ENCODE peak calls at places on chromosomes 1 and 21, in ten cellular contexts. G is CD8-positive, alpha-beta T cell; X is naive thymus-derived CD4-positive, alpha-beta T cell; W is tibial artery; K is transverse colon; H is right lobe of liver; M is GM23248; D is heart left ventricle; S is heart right ventricle; Z is lower lobe of right lung. P is an unnamed sample.

GRCh38 chr1:12518956-12519707 is 98.9 kb downstream of the DHRS3 start:
- DNase-seq in D (peak; percentile 56), M (peak; percentile 84), S (peak; percentile 54), W (peak; percentile 90), K (peak; percentile 62), X (peak; percentile 54), H (no peak), G (no peak), Z (peak; percentile 59), P (no peak)

GRCh38 chr1:106926748-106927582 is 129.5 kb upstream of the PRMT6 start:
- DNase-seq in W (no peak), G (no peak), S (no peak), M (peak; percentile 54), X (no peak), D (no peak), K (no peak), Z (no peak), H (no peak), P (no peak)

GRCh38 chr1:90782046-90782445 is 64.9 kb upstream of the BARHL2 start:
- DNase-seq in D (no peak), Z (no peak), M (no peak), G (no peak), H (no peak), K (no peak), X (no peak), W (no peak), S (no peak), P (no peak)

GRCh38 chr1:202247837-202248795 is 54.5 kb downstream of the LGR6 start:
- DNase-seq in S (no peak), W (no peak), G (no peak), M (no peak), X (no peak), H (no peak), D (no peak), K (no peak), Z (peak; percentile 15), P (no peak)

GRCh38 chr1:25122747-25123146 is 109.6 kb downstream of the SYF2 start:
- DNase-seq in G (no peak), S (peak; percentile 20), M (no peak), X (no peak), K (no peak), D (no peak), H (no peak), Z (no peak), W (no peak), P (no peak)

GRCh38 chr1:11272544-11272841 is 505 bp upstream of the UBIAD1 start:
- DNase-seq in W (no peak), S (no peak), K (no peak), Z (no peak), M (no peak), D (no peak), G (no peak), X (no peak), H (no peak), P (no peak)

GRCh38 chr1:88394958-88395357 is 289.1 kb upstream of the PKN2 start:
- DNase-seq in D (no peak), H (no peak), K (no peak), X (no peak), Z (no peak), S (no peak), W (no peak), M (no peak), G (no peak), P (no peak)

GRCh38 chr21:20730421-20730820 is 267.8 kb upstream of the NCAM2 start:
- DNase-seq in M (no peak), X (no peak), G (no peak), S (no peak), Z (no peak), D (no peak), H (no peak), K (no peak), W (no peak), P (no peak)

GRCh38 chr1:205542367-205542766 is 37.9 kb downstream of the CDK18 start:
- DNase-seq in M (no peak), Z (no peak), X (no peak), S (peak; percentile 47), D (no peak), G (no peak), H (no peak), W (no peak), K (peak; percentile 7), P (no peak)

GRCh38 chr1:10880063-10880462 is 83.6 kb upstream of the CASZ1 start:
- DNase-seq in G (no peak), D (no peak), S (no peak), W (no peak), M (no peak), Z (no peak), K (no peak), H (no peak), X (no peak), P (no peak)

GRCh38 chr21:15552914-15553491 is 176.8 kb upstream of the USP25 start:
- DNase-seq in W (no peak), M (peak; percentile 62), Z (no peak), X (no peak), S (no peak), H (no peak), G (no peak), D (no peak), K (no peak), P (no peak)

GRCh38 chr21:45379901-45380330 is 25.0 kb upstream of the COL18A1 start:
- DNase-seq in K (no peak), Z (no peak), D (no peak), W (peak; percentile 19), X (no peak), M (no peak), H (no peak), S (no peak), G (no peak), P (no peak)

GRCh38 chr1:151968058-151968457 is 25.6 kb downstream of the S100A10 start:
- DNase-seq in K (peak; percentile 55), W (no peak), Z (no peak), X (peak; percentile 39), S (peak; percentile 36), D (no peak), M (peak; percentile 72), H (no peak), G (peak; percentile 75), P (peak; percentile 53)

GRCh38 chr1:18783705-18784522 is 75.5 kb downstream of the TAS1R2 start:
- DNase-seq in W (no peak), S (no peak), H (no peak), Z (no peak), M (peak; percentile 14), D (no peak), X (no peak), G (no peak), K (no peak), P (no peak)

GRCh38 chr1:60342569-60342968 is 269.0 kb upstream of the C1orf87 start:
- DNase-seq in W (no peak), K (no peak), G (no peak), M (no peak), H (no peak), S (no peak), Z (no peak), X (no peak), D (no peak), P (no peak)

GRCh38 chr1:145891587-145892485 is 6.2 kb upstream of the ANKRD35 start:
- DNase-seq in M (peak; percentile 96), K (peak; percentile 94), Z (peak; percentile 95), W (peak; percentile 97), G (peak; percentile 65), D (peak; percentile 91), S (peak; percentile 95), X (peak; percentile 61), H (peak; percentile 87), P (peak; percentile 98)

GRCh38 chr1:145887631-145888030 is 2.0 kb upstream of the ANKRD35 start:
- DNase-seq in K (no peak), S (no peak), M (no peak), Z (no peak), X (no peak), W (no peak), G (no peak), D (no peak), H (no peak), P (no peak)

GRCh38 chr1:145891143-145891542 is 5.5 kb upstream of the ANKRD35 start:
- DNase-seq in S (no peak), D (no peak), X (no peak), G (no peak), Z (no peak), K (no peak), H (no peak), M (no peak), W (no peak), P (no peak)

GRCh38 chr1:145892486-145893087 is 6.9 kb upstream of the ANKRD35 start:
- DNase-seq in D (no peak), X (no peak), W (no peak), H (no peak), Z (no peak), K (no peak), M (peak; percentile 28), S (peak; percentile 30), G (no peak), P (peak; percentile 55)

DNA sequence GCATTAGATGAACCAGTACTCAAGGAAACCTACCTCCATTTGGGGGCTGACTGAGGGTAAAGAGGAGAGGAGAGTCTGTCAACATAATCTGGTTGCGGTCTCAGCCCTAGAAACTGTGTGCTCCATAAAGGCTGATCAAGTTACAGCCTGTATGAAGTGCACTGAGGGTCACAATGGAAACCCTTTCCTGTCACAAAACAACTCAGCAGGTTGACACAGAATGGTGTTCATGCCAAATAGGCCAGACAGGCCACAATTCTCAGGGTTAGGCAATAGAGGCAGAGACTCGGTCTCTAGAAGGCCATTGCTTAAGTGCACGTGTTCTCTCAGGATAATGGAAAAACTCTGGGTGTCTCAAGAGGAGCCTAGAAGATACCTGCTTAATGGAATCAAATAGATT is 4.1 kb upstream of the ANKRD35 start:
- DNase-seq in D (no peak), W (no peak), X (no peak), S (no peak), G (no peak), H (no peak), M (no peak), K (no peak), Z (no peak), P (peak; percentile 70)
- H3K4me1 ChIP-seq in D (peaks cover 36% of the 10 kb centered on the region), W (peaks cover 47% of the 10 kb centered on the region), X (peaks cover 5% of the 10 kb centered on the region), S (peaks cover 58% of the 10 kb centered on the region), G (peaks cover 8% of the 10 kb centered on the region), H (no peaks in the 10 kb centered on the region), M (peaks cover 26% of the 10 kb centered on the region), K (peaks cover 30% of the 10 kb centered on the region), Z (peaks cover 42% of the 10 kb centered on the region), P (peaks cover 22% of the 10 kb centered on the region)

GRCh38 chr1:227764019-227764391 is 28.8 kb downstream of the SNAP47 start:
- DNase-seq in D (no peak), S (no peak), G (no peak), H (no peak), X (no peak), M (peak; percentile 46), Z (peak; percentile 58), W (no peak), K (no peak), P (no peak)
- H3K4me1 ChIP-seq in D (peaks cover 26% of the 10 kb centered on the region), S (peaks cover 51% of the 10 kb centered on the region), G (peaks cover 69% of the 10 kb centered on the region), H (no peaks in the 10 kb centered on the region), X (peaks cover 60% of the 10 kb centered on the region), M (peaks cover 28% of the 10 kb centered on the region), Z (peaks cover 49% of the 10 kb centered on the region), W (peaks cover 10% of the 10 kb centered on the region), K (peaks cover 13% of the 10 kb centered on the region), P (peaks cover 17% of the 10 kb centered on the region)

GRCh38 chr1:229409616-229410369 is 24.1 kb downstream of the ACTA1 start:
- DNase-seq in S (no peak), H (no peak), W (no peak), K (no peak), M (peak; percentile 5), Z (no peak), G (no peak), D (no peak), X (no peak), P (no peak)
- H3K4me1 ChIP-seq in S (peaks cover 53% of the 10 kb centered on the region), H (no peaks in the 10 kb centered on the region), W (peaks cover 55% of the 10 kb centered on the region), K (peaks cover 25% of the 10 kb centered on the region), M (peaks cover 8% of the 10 kb centered on the region), Z (peaks cover 29% of the 10 kb centered on the region), G (peaks cover 16% of the 10 kb centered on the region), D (peaks cover 40% of the 10 kb centered on the region), X (no peaks in the 10 kb centered on the region), P (peaks cover 22% of the 10 kb centered on the region)

GRCh38 chr1:70071597-70071996 is 133.8 kb downstream of the LRRC40 start:
- DNase-seq in S (peak; percentile 4), M (peak; percentile 65), Z (no peak), G (no peak), H (no peak), D (no peak), W (no peak), K (no peak), X (no peak), P (peak; percentile 7)
- H3K4me1 ChIP-seq in S (no peaks in the 10 kb centered on the region), M (peaks cover 18% of the 10 kb centered on the region), Z (no peaks in the 10 kb centered on the region), G (no peaks in the 10 kb centered on the region), H (no peaks in the 10 kb centered on the region), D (no peaks in the 10 kb centered on the region), W (peaks cover 13% of the 10 kb centered on the region), K (no peaks in the 10 kb centered on the region), X (no peaks in the 10 kb centered on the region), P (no peaks in the 10 kb centered on the region)